ENCODE peak calls at places on chromosomes 7 and 10, in seven cellular contexts. H, U, Q, L, G, Y and X are unnamed samples.

GRCh38 chr7:33921216-33921938 is 16.0 kb downstream of the BMPER start:
- DNase-seq in U (peak; percentile 61), H (no peak), Q (no peak), L (no peak), G (peak; percentile 84), Y (no peak), X (no peak)

GRCh38 chr7:131444683-131445082 is 111.7 kb downstream of the PODXL start:
- DNase-seq in Y (no peak), Q (no peak), U (no peak), L (no peak), H (no peak), G (no peak), X (no peak)

GRCh38 chr7:1537631-1538412 is 7.3 kb downstream of the MAFK start:
- DNase-seq in U (peak; percentile 94), Y (peak; percentile 100), G (peak; percentile 91), Q (no peak), H (peak; percentile 29), L (peak; percentile 12), X (peak; percentile 97)

GRCh38 chr10:132193907-132194552 is 7.3 kb downstream of the DPYSL4 start:
- DNase-seq in H (peak; percentile 82), Y (peak; percentile 39), L (no peak), Q (peak; percentile 4), U (no peak), G (no peak), X (no peak)

GRCh38 chr7:28761485-28761884 is 196.6 kb downstream of the TRIL start:
- DNase-seq in L (no peak), U (peak; percentile 45), Q (no peak), G (no peak), H (no peak), Y (no peak), X (no peak)

GRCh38 chr10:97050205-97050745 is 135.5 kb downstream of the SLIT1 start:
- DNase-seq in H (no peak), L (no peak), Q (no peak), U (no peak), G (no peak), Y (no peak), X (no peak)

GRCh38 chr10:9009505-9009904 is 955.0 kb downstream of the GATA3 start:
- DNase-seq in H (no peak), Y (no peak), L (no peak), U (peak; percentile 19), Q (no peak), G (no peak), X (no peak)

GRCh38 chr10:34098817-34099567 is 716.1 kb downstream of the PARD3 start:
- DNase-seq in Y (no peak), U (no peak), H (no peak), L (peak; percentile 37), Q (no peak), G (no peak), X (no peak)

GRCh38 chr10:124125305-124126116 is 32.1 kb upstream of the CHST15 start:
- DNase-seq in Y (no peak), U (no peak), H (peak; percentile 20), Q (no peak), L (no peak), G (peak; percentile 15), X (no peak)

GRCh38 chr7:154840086-154840485 is 162.8 kb downstream of the PAXIP1 start:
- DNase-seq in Y (no peak), Q (no peak), G (no peak), L (no peak), H (no peak), U (no peak), X (no peak)

GRCh38 chr10:368579-369255 is 233.5 kb downstream of the ZMYND11 start:
- DNase-seq in L (no peak), G (no peak), H (no peak), Q (no peak), Y (no peak), U (no peak), X (no peak)

GRCh38 chr7:158646766-158647474 is 57.7 kb downstream of the NCAPG2 start:
- DNase-seq in Y (peak; percentile 34), L (no peak), H (no peak), G (no peak), U (no peak), Q (peak; percentile 54), X (no peak)

GRCh38 chr7:112550468-112551060 is 69.8 kb downstream of the LSMEM1 start:
- DNase-seq in H (peak; percentile 49), G (peak; percentile 70), U (peak; percentile 74), L (peak; percentile 16), Q (peak; percentile 20), Y (peak; percentile 45), X (no peak)

GRCh38 chr10:60963441-60964256 is 19.7 kb upstream of the RHOBTB1 start:
- DNase-seq in U (peak; percentile 63), Q (no peak), Y (no peak), G (peak; percentile 78), L (no peak), H (no peak), X (no peak)

GRCh38 chr7:50206521-50207250 is 97.8 kb upstream of the IKZF1 start:
- DNase-seq in Y (no peak), U (peak; percentile 2), Q (no peak), G (no peak), H (no peak), L (no peak), X (no peak)

GRCh38 chr7:19080076-19080475 is 37.4 kb downstream of the TWIST1 start:
- DNase-seq in Y (peak; percentile 10), U (no peak), Q (no peak), L (no peak), H (no peak), G (no peak), X (no peak)

GRCh38 chr7:108235451-108236061 is 105.4 kb upstream of the LAMB4 start:
- DNase-seq in G (peak; percentile 64), U (peak; percentile 30), L (no peak), Q (no peak), Y (no peak), H (no peak), X (no peak)

GRCh38 chr7:116330961-116331360 is 120.6 kb downstream of the TES start:
- DNase-seq in G (peak; percentile 96), Y (no peak), L (no peak), Q (no peak), H (no peak), U (peak; percentile 95), X (no peak)

GRCh38 chr7:87567052-87567451 is 33.6 kb downstream of the ABCB1 start:
- DNase-seq in Y (no peak), L (no peak), Q (no peak), G (no peak), U (no peak), H (no peak), X (no peak)

GRCh38 chr7:87561702-87562101 is 39.0 kb downstream of the ABCB1 start:
- DNase-seq in Y (no peak), L (no peak), Q (no peak), H (no peak), U (no peak), G (no peak), X (no peak)

GRCh38 chr7:87566311-87566710 is 34.4 kb downstream of the ABCB1 start:
- DNase-seq in U (no peak), L (no peak), G (no peak), H (no peak), Y (no peak), Q (no peak), X (no peak)

GRCh38 chr7:87565877-87566276 is 34.8 kb downstream of the ABCB1 start:
- DNase-seq in L (no peak), Q (no peak), Y (no peak), H (no peak), G (no peak), U (no peak), X (no peak)

GRCh38 chr7:87564290-87564963 is 36.3 kb downstream of the ABCB1 start:
- DNase-seq in G (no peak), U (peak; percentile 6), Y (peak; percentile 69), Q (peak; percentile 31), L (no peak), H (peak; percentile 20), X (no peak)
- TF ChIP-seq CTCF in G (peak; percentile 50), U (peak; percentile 43), Y (peak; percentile 33), Q (peak; percentile 68), L (peak; percentile 76), H (peak; percentile 27), X (no peak)

DNA sequence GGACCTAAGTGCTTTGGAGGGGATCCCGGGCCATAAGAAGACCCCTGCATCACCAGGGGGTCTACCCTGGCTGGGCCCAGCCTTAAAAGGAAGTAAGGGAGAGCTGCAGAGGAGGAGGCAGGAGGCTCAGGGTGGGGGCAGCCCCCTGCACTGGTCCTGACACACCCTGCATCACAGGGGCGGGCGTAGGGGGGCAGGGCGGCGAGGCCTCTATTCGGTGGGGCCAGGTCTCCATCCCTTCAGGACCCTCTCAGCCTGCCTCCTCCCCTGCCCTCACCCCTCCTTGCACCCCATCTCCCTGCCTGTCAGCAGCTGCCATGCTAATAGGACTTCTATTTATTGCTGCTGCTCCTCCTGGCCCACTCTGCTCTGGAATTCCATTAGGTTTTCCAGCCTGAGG is 101.4 kb downstream of the C10orf105 start:
- DNase-seq in L (no peak), Y (no peak), G (no peak), H (no peak), Q (no peak), U (no peak), X (no peak)
- TF ChIP-seq CTCF in L (no peak), Y (no peak), G (no peak), H (no peak), Q (no peak), U (no peak), X (no peak)

GRCh38 chr7:2560175-2560695 is 1.5 kb downstream of the IQCE start:
- DNase-seq in Y (peak; percentile 53), Q (no peak), G (peak; percentile 33), H (no peak), L (no peak), U (peak; percentile 20), X (no peak)
- TF ChIP-seq CTCF in Y (peak; percentile 44), Q (peak; percentile 1), G (peak; percentile 62), H (no peak), L (no peak), U (peak; percentile 32), X (no peak)

DNA sequence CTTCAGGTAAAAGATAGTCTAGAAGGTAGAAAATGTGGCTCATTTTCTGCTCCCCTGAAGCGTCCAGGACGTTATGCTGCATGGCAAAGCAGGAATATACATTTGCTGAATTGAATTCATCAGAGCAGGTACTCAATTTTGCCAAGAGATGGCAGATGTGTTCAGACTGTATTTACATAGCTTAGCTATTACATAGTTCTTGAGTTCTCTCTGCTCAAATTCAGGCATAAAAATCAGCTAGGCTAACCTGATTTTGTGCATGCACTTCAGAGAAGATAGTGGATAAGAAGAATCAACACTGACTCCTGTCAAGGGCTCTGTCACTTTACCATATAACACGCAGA is 209.2 kb upstream of the FAM3C start:
- DNase-seq in Q (no peak), Y (peak; percentile 17), L (no peak), H (peak; percentile 11), G (no peak), U (peak; percentile 11), X (no peak)
- TF ChIP-seq CTCF in Q (no peak), Y (peak; percentile 24), L (peak; percentile 14), H (peak; percentile 32), G (peak; percentile 3), U (peak; percentile 9), X (no peak)

GRCh38 chr10:13219685-13220670 is 14.2 kb downstream of the UCMA start:
- DNase-seq in Y (peak; percentile 63), H (no peak), G (peak; percentile 5), Q (peak; percentile 14), L (no peak), U (no peak), X (no peak)
- TF ChIP-seq CTCF in Y (peak; percentile 42), H (no peak), G (peak; percentile 21), Q (no peak), L (peak; percentile 54), U (no peak), X (no peak)